ENCODE peak calls at places on chromosomes 16 and 17, in four cellular contexts. Z is A549, Y is body of pancreas, H is uterus. N is an unnamed sample.

GRCh38 chr17:61477204-61477834 is 25.1 kb downstream of the TBX4 start:
- DNase-seq in Z (no peak), Y (no peak), H (no peak), N (no peak)

GRCh38 chr17:39753514-39754160 is 15.9 kb downstream of the GRB7 start:
- DNase-seq in Z (no peak), Y (peak; percentile 65), H (no peak), N (peak; percentile 43)

GRCh38 chr16:31131416-31131815 is 4.1 kb downstream of the PRSS8 start:
- DNase-seq in Z (no peak), Y (no peak), H (no peak), N (no peak)

GRCh38 chr17:79840204-79840988 is 1.2 kb upstream of the CBX4 start:
- DNase-seq in Z (no peak), Y (peak; percentile 70), H (peak; percentile 80), N (peak; percentile 47)

GRCh38 chr17:1018547-1018946 is 21.6 kb downstream of the TIMM22 start:
- DNase-seq in Z (no peak), Y (no peak), H (no peak), N (no peak)

GRCh38 chr17:33990943-33991706 is 264.0 kb upstream of the CCL2 start:
- DNase-seq in Z (no peak), Y (no peak), H (no peak), N (no peak)

GRCh38 chr16:73306901-73307413 is 259.0 kb upstream of the ZFHX3 start:
- DNase-seq in Z (no peak), Y (no peak), H (no peak), N (no peak)

GRCh38 chr17:42554250-42555121 is 1.8 kb downstream of the HSD17B1 start:
- DNase-seq in Z (peak; percentile 88), Y (peak; percentile 88), H (peak; percentile 89), N (peak; percentile 92)

GRCh38 chr17:81295678-81296381 is 723 bp upstream of the SLC38A10 start:
- DNase-seq in Z (peak; percentile 91), Y (peak; percentile 89), H (peak; percentile 41), N (peak; percentile 50)

GRCh38 chr16:89067677-89068076 is 26.0 kb upstream of the ACSF3 start:
- DNase-seq in Z (no peak), Y (no peak), H (no peak), N (no peak)

GRCh38 chr17:59093702-59094231 is 12.9 kb downstream of the TRIM37 start:
- DNase-seq in Z (peak; percentile 34), Y (peak; percentile 21), H (peak; percentile 50), N (peak; percentile 36)

GRCh38 chr17:60640503-60640902 is 37.1 kb upstream of the BCAS3 start:
- DNase-seq in Z (peak; percentile 31), Y (no peak), H (no peak), N (no peak)

GRCh38 chr17:27396941-27397340 is 59.3 kb upstream of the KSR1 start:
- DNase-seq in Z (no peak), Y (no peak), H (no peak), N (no peak)

GRCh38 chr17:80290199-80290598 is 29.5 kb downstream of the RNF213 start:
- DNase-seq in Z (no peak), Y (no peak), H (no peak), N (no peak)

GRCh38 chr16:66612422-66612821 is 7.9 kb downstream of the CMTM3 start:
- DNase-seq in Z (no peak), Y (peak; percentile 91), H (no peak), N (no peak)

GRCh38 chr16:73951541-73951940 is 345.1 kb upstream of the PSMD7 start:
- DNase-seq in Z (no peak), Y (no peak), H (no peak), N (no peak)

GRCh38 chr17:80432961-80433550 is 18.1 kb downstream of the ENDOV start:
- DNase-seq in Z (no peak), Y (no peak), H (no peak), N (no peak)

GRCh38 chr17:83053779-83054451 is 25.5 kb upstream of the METRNL start:
- DNase-seq in Z (no peak), Y (no peak), H (peak; percentile 67), N (peak; percentile 54)

GRCh38 chr17:31820691-31821435 is 38.2 kb downstream of the COPRS start:
- DNase-seq in Z (no peak), Y (no peak), H (no peak), N (no peak)

GRCh38 chr17:7833011-7833794 is 814 bp upstream of the KDM6B start:
- DNase-seq in Z (no peak), Y (no peak), H (peak; percentile 29), N (peak; percentile 44)
- TF ChIP-seq POLR2A in Z (no peak), Y (no peak), H (no peak), N (no peak)

GRCh38 chr16:4613636-4614570 is 785 bp downstream of the UBALD1 start:
- DNase-seq in Z (no peak), Y (peak; percentile 52), H (no peak), N (peak; percentile 71)

GRCh38 chr16:4612977-4613635 is 1.6 kb downstream of the UBALD1 start:
- DNase-seq in Z (no peak), Y (no peak), H (no peak), N (no peak)

GRCh38 chr16:4611337-4612023 is 3.2 kb downstream of the UBALD1 start:
- DNase-seq in Z (no peak), Y (no peak), H (no peak), N (no peak)

GRCh38 chr16:4610011-4611005 is 4.4 kb downstream of the UBALD1 start:
- DNase-seq in Z (no peak), Y (no peak), H (no peak), N (no peak)

GRCh38 chr16:4612474-4612931 is 2.2 kb downstream of the UBALD1 start:
- DNase-seq in Z (peak; percentile 38), Y (no peak), H (no peak), N (no peak)
- H3K4me3 ChIP-seq in Z (no peak overlapping the region), Y (no peak overlapping the region), H (no peak overlapping the region), N (no peak overlapping the region)

GRCh38 chr16:3388325-3388724 is 12.5 kb downstream of the ZSCAN32 start:
- DNase-seq in Z (no peak), Y (no peak), H (no peak), N (no peak)

GRCh38 chr16:3377917-3378316 is 22.2 kb downstream of the OR2C1 start:
- DNase-seq in Z (no peak), Y (no peak), H (no peak), N (no peak)

GRCh38 chr16:3383045-3383448 is 17.8 kb downstream of the ZSCAN32 start:
- DNase-seq in Z (no peak), Y (no peak), H (no peak), N (no peak)
- H3K9me3 ChIP-seq in Z (peaks cover 88% of the 10 kb centered on the region), Y (peaks cover 83% of the 10 kb centered on the region), H (peaks cover 78% of the 10 kb centered on the region), N (peaks cover 21% of the 10 kb centered on the region)

GRCh38 chr17:28710948-28711722 is 553 bp downstream of the PROCA1 start:
- DNase-seq in Z (peak; percentile 97), Y (peak; percentile 83), H (peak; percentile 88), N (peak; percentile 93)
- TF ChIP-seq POLR2A in Z (peak; percentile 81), Y (peak; percentile 36), H (peak; percentile 89), N (peak; percentile 64)

N was measured in adrenal gland.